ENCODE peak calls at places on chromosomes 4 and X, in ten cellular contexts. J, V, C, Y, U, Z, X, H, L and B are unnamed samples.

GRCh38 chr4:31078661-31079060 is 358.5 kb downstream of the PCDH7 start:
- DNase-seq in V (no peak), L (no peak), C (no peak), X (no peak), H (no peak), Y (no peak), Z (no peak), U (no peak), J (no peak), B (no peak)

GRCh38 chr4:182901337-182901736 is 15.8 kb downstream of the DCTD start:
- DNase-seq in X (no peak), V (no peak), Z (no peak), L (no peak), J (no peak), H (no peak), U (no peak), C (no peak), Y (no peak), B (no peak)

GRCh38 chrX:12988797-12989196 is 13.9 kb downstream of the TMSB4X start:
- DNase-seq in Z (no peak), U (peak; percentile 73), Y (no peak), L (peak; percentile 74), X (no peak), C (peak; percentile 63), V (no peak), J (no peak), H (no peak), B (no peak)

GRCh38 chrX:57565198-57565597 is 26.6 kb upstream of the ZXDB start:
- DNase-seq in H (no peak), V (no peak), C (no peak), Y (no peak), L (no peak), Z (no peak), J (no peak), X (no peak), U (peak; percentile 56), B (no peak)

GRCh38 chr4:108512615-108513505 is 107.5 kb upstream of the RPL34 start:
- DNase-seq in J (peak; percentile 19), C (no peak), Z (no peak), H (no peak), L (peak; percentile 66), X (no peak), U (peak; percentile 29), V (peak; percentile 31), Y (no peak), B (peak; percentile 31)

GRCh38 chr4:158020734-158021346 is 152.0 kb downstream of the GASK1B start:
- DNase-seq in H (no peak), Y (no peak), V (no peak), C (no peak), J (no peak), Z (no peak), L (peak; percentile 95), X (no peak), U (peak; percentile 44), B (no peak)

GRCh38 chrX:73577368-73577767 is 14.4 kb downstream of the CHIC1 start:
- DNase-seq in U (no peak), L (peak; percentile 75), C (no peak), J (no peak), H (no peak), Y (no peak), V (no peak), X (no peak), Z (no peak), B (peak; percentile 24)

GRCh38 chrX:21529771-21530170 is 128.4 kb downstream of the KLHL34 start:
- DNase-seq in C (no peak), X (no peak), L (peak; percentile 59), J (no peak), H (no peak), Y (no peak), V (no peak), Z (no peak), U (no peak), B (no peak)

GRCh38 chrX:45200741-45201234 is at the start of gene DIPK2B:
- DNase-seq in X (no peak), C (no peak), Z (no peak), J (no peak), Y (no peak), L (no peak), H (no peak), U (no peak), V (no peak), B (peak; percentile 60)
- TF ChIP-seq POLR2A in X (no peak), C (no peak), Z (peak; percentile 13), J (no peak), Y (no peak), L (no peak), H (no peak), U (no peak), V (no peak), B (no peak)

GRCh38 chrX:150238656-150239382 is 124.3 kb upstream of the MAMLD1 start:
- DNase-seq in C (no peak), J (no peak), L (no peak), X (no peak), Z (no peak), U (peak; percentile 10), V (no peak), Y (no peak), H (no peak), B (no peak)

GRCh38 chrX:150239946-150240642 is 123.0 kb upstream of the MAMLD1 start:
- DNase-seq in X (no peak), J (no peak), L (no peak), U (no peak), H (no peak), Y (no peak), Z (no peak), V (no peak), C (no peak), B (no peak)

GRCh38 chrX:150236304-150236703 is 126.8 kb upstream of the MAMLD1 start:
- DNase-seq in L (peak; percentile 44), C (no peak), X (no peak), Y (no peak), Z (no peak), U (no peak), J (no peak), V (no peak), H (no peak), B (no peak)

DNA sequence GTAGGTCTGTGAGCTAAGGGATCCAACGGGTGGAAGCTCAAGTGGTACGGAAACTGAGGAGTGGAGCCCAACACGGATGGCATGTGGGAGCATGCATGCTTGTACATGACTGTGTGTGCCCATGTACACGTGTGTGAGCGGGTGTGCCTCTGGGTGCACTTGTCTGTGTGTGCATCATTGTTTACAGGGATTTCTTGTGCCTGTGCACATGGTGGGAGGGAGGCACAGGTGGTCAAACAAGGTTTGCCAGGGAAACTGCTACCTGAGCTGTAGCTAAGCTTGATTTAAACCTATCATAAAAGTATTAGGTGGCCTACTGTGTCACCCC is 122.5 kb upstream of the MAMLD1 start:
- DNase-seq in X (no peak), J (no peak), V (no peak), U (no peak), Y (no peak), C (no peak), L (no peak), Z (no peak), H (no peak), B (no peak)
- H3K27ac ChIP-seq in X (no peak overlapping the region), J (no peak overlapping the region), V (no peak overlapping the region), U (no peak overlapping the region), Y (no peak overlapping the region), C (no peak overlapping the region), L (no peak overlapping the region), Z (no peak overlapping the region), H (no peak overlapping the region), B (no peak overlapping the region)

GRCh38 chrX:40015693-40016092 is 82.1 kb downstream of the BCOR start:
- DNase-seq in Y (no peak), L (no peak), X (no peak), U (no peak), Z (no peak), J (no peak), C (no peak), H (no peak), V (no peak), B (no peak)

GRCh38 chrX:40012039-40012799 is 85.5 kb downstream of the BCOR start:
- DNase-seq in L (peak; percentile 71), J (no peak), U (peak; percentile 63), Z (peak; percentile 27), H (peak; percentile 77), C (peak; percentile 45), Y (peak; percentile 51), X (peak; percentile 26), V (peak; percentile 24), B (peak; percentile 26)

GRCh38 chrX:40011483-40012038 is 86.2 kb downstream of the BCOR start:
- DNase-seq in U (no peak), V (no peak), C (no peak), X (no peak), J (no peak), H (no peak), L (no peak), Y (no peak), Z (no peak), B (no peak)

GRCh38 chrX:40010550-40011364 is 87.0 kb downstream of the BCOR start:
- DNase-seq in J (no peak), C (no peak), Y (no peak), Z (no peak), H (peak; percentile 76), X (no peak), L (no peak), U (peak; percentile 54), V (no peak), B (no peak)

DNA sequence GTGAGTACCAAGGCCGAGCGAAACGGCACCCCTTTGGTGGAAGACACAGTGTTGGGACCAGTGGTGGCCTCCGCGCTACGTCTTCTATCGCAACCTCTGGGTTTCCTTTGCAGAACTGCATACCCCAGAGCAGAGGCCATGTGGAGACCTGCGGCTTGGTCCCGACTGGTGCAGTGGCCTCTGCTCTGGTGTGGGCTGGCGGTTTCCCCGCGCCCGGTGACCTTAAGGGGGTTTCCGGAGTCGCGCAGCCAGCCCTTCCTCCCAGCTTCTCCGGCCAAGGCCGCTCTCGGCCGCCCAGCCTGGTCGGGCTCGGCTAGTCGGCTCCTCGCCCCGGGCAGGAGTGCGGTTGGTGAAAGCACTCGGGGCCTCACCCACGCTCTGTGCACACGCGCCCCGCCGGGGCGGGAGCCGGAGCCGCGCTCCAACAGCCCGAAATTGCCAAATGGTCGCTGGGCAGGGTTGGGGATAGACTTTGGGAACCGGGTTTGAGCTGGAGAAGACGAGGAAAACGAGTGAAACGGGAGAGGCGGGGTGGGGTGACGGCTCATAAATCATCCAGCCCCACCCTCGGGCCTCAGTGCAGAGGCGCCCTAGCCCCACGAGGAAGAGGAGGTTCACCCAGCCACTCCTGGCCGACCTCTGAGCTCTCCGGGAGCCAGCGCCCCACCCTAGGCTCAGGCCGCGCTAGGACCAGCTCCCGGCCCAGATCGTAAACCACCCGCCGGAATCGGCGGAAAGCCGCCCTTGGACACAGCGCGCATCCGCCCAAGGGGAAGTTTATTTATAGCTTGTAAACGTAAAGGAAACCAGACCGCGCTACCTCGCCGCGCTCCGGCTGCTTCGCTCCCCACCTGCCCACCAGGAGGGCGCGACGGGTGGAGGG is 84.7 kb downstream of the BCOR start:
- DNase-seq in V (peak; percentile 28), U (peak; percentile 67), Z (peak; percentile 49), J (peak; percentile 44), Y (peak; percentile 58), H (peak; percentile 88), C (peak; percentile 70), L (peak; percentile 35), X (peak; percentile 87), B (peak; percentile 80)
- TF ChIP-seq POLR2A in V (no peak), U (no peak), Z (peak; percentile 69), J (peak; percentile 75), Y (no peak), H (no peak), C (no peak), L (no peak), X (peak; percentile 85), B (no peak)

DNA sequence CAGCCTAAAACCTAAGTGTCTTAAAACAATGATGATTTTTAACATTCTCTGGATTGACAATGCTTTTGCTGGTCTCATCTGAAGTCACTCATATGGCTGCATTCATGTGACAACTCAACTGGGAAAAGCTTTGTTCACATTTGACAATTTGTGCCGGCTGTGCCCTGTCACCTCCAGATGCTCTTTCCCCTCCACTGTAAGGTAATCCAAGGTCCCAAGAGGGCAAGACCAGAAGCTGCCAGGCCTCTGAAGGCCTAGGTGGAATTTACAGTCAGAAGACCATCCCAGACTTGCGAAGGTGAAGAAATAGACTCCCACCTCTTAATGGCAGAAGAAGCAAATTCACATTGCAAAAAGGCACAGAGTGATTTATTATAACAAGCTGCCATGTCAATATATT is 54.3 kb downstream of the GABRB1 start:
- DNase-seq in Z (no peak), Y (no peak), X (no peak), J (no peak), L (no peak), V (no peak), U (no peak), H (no peak), C (no peak), B (no peak)
- H3K27ac ChIP-seq in Z (no peak overlapping the region), Y (no peak overlapping the region), X (no peak overlapping the region), J (no peak overlapping the region), L (no peak overlapping the region), V (no peak overlapping the region), U (no peak overlapping the region), H (no peak overlapping the region), C (no peak overlapping the region), B (no peak overlapping the region)